ENCODE peak calls at places on chromosomes 7 and 10, in eight cellular contexts. D is HepG2, V is endothelial cell of umbilical vein, T is tibial nerve, R is NB4, J is Peyer's patch, W is IMR-90, M is body of pancreas. L is an unnamed sample.

GRCh38 chr10:5595591-5596590 is 70.5 kb downstream of the ASB13 start:
- DNase-seq in R (peak; percentile 73), J (no peak), W (peak; percentile 93), D (no peak), M (no peak), T (no peak), V (peak; percentile 92), L (no peak)

GRCh38 chr10:71852335-71852937 is 1.4 kb upstream of the PSAP start:
- DNase-seq in W (no peak), T (peak; percentile 42), M (peak; percentile 69), V (no peak), D (no peak), J (peak; percentile 49), R (peak; percentile 87), L (no peak)

GRCh38 chr10:132632851-132633684 is 95.5 kb downstream of the INPP5A start:
- DNase-seq in R (no peak), M (no peak), T (no peak), V (no peak), D (no peak), W (peak; percentile 60), J (peak; percentile 29), L (no peak)

GRCh38 chr7:4239991-4240812 is 441.9 kb upstream of the FOXK1 start:
- DNase-seq in M (no peak), J (no peak), R (no peak), W (no peak), V (no peak), T (no peak), D (peak; percentile 73), L (no peak)

GRCh38 chr10:13158401-13158800 is 3.0 kb upstream of the MCM10 start:
- DNase-seq in T (no peak), W (no peak), V (no peak), D (no peak), M (no peak), J (peak; percentile 52), R (peak; percentile 46), L (peak; percentile 25)

GRCh38 chr7:47949703-47950102 is 1.4 kb upstream of the PKD1L1 start:
- DNase-seq in T (no peak), J (no peak), W (no peak), V (no peak), M (no peak), D (no peak), R (no peak), L (no peak)

GRCh38 chr10:71694567-71694968 is 25.0 kb downstream of the C10orf105 start:
- DNase-seq in V (peak; percentile 11), D (no peak), J (no peak), W (no peak), R (peak; percentile 97), M (peak; percentile 65), T (peak; percentile 35), L (no peak)

GRCh38 chr10:22054946-22055345 is 51.4 kb upstream of the DNAJC1 start:
- DNase-seq in J (no peak), V (peak; percentile 28), R (no peak), M (no peak), T (no peak), D (no peak), W (no peak), L (no peak)

GRCh38 chr7:5419523-5420107 is 4.0 kb downstream of the TNRC18 start:
- DNase-seq in W (no peak), M (peak; percentile 50), V (peak; percentile 27), T (peak; percentile 14), D (peak; percentile 59), J (peak; percentile 61), R (no peak), L (no peak)

GRCh38 chr10:73876157-73876556 is 1.8 kb upstream of the CAMK2G start:
- DNase-seq in M (no peak), W (no peak), V (no peak), D (no peak), J (no peak), R (no peak), T (no peak), L (no peak)

GRCh38 chr10:73875139-73875475 is 752 bp upstream of the CAMK2G start:
- DNase-seq in R (no peak), J (no peak), M (no peak), T (no peak), W (no peak), V (no peak), D (no peak), L (no peak)

GRCh38 chr10:73873843-73874215 is 526 bp downstream of the CAMK2G start:
- DNase-seq in T (no peak), W (no peak), D (no peak), J (peak; percentile 54), M (no peak), R (peak; percentile 39), V (no peak), L (peak; percentile 38)

GRCh38 chr10:73873163-73873842 is 1.1 kb downstream of the CAMK2G start:
- DNase-seq in W (no peak), V (no peak), M (no peak), J (no peak), R (no peak), D (no peak), T (no peak), L (no peak)

GRCh38 chr10:73874267-73875138 is at the start of gene CAMK2G:
- DNase-seq in D (peak; percentile 71), W (peak; percentile 79), M (peak; percentile 87), J (peak; percentile 90), V (peak; percentile 71), R (peak; percentile 90), T (peak; percentile 58), L (peak; percentile 89)
- TF ChIP-seq POLR2A in D (peak; percentile 83), W (peak; percentile 31), M (peak; percentile 73), J (peak; percentile 79), V (peak; percentile 65), R (peak; percentile 81), T (no peak), L (no peak)

GRCh38 chr7:30770936-30771858 is at the start of gene MINDY4:
- DNase-seq in D (no peak), M (peak; percentile 85), R (peak; percentile 70), T (peak; percentile 63), J (peak; percentile 86), V (peak; percentile 78), W (peak; percentile 80), L (peak; percentile 88)
- TF ChIP-seq POLR2A in D (no peak), M (peak; percentile 55), R (no peak), T (no peak), J (no peak), V (no peak), W (no peak), L (peak; percentile 53)

DNA sequence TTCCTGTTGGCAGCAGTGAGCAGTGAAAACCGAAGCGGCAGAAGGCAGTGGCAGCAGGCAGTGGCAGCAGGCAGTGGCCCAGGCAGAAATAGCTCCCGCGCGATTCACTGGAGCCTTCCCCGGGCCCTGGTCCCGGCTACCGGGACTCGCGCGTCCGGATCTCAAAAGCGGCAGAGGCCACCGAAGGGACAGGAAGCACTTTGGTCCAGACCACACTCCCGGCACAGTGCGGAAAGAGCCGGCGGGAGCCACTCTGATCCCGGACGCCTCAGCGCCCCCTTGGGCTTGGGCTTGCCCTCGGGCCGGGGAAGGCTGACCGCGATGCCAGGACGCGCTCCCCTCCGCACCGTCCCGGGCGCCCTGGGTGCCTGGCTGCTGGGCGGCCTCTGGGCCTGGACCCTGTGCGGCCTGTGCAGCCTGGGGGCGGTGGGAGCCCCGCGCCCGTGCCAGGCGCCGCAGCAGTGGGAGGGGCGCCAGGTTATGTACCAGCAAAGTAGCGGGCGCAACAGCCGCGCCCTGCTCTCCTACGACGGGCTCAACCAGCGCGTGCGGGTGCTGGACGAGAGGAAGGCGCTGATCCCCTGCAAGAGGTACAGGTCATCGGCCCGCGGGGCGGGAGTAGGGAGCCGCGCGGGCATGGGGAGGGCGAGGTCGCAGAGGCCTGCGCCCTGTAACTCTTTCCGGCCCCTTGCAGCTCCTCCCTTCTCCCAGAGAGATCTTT is at the start of gene EPDR1:
- DNase-seq in T (peak; percentile 29), D (peak; percentile 74), J (peak; percentile 84), V (no peak), M (peak; percentile 87), R (peak; percentile 91), W (no peak), L (peak; percentile 87)
- TF ChIP-seq POLR2A in T (peak; percentile 8), D (peak; percentile 56), J (peak; percentile 53), V (no peak), M (peak; percentile 87), R (peak; percentile 80), W (no peak), L (peak; percentile 80)

DNA sequence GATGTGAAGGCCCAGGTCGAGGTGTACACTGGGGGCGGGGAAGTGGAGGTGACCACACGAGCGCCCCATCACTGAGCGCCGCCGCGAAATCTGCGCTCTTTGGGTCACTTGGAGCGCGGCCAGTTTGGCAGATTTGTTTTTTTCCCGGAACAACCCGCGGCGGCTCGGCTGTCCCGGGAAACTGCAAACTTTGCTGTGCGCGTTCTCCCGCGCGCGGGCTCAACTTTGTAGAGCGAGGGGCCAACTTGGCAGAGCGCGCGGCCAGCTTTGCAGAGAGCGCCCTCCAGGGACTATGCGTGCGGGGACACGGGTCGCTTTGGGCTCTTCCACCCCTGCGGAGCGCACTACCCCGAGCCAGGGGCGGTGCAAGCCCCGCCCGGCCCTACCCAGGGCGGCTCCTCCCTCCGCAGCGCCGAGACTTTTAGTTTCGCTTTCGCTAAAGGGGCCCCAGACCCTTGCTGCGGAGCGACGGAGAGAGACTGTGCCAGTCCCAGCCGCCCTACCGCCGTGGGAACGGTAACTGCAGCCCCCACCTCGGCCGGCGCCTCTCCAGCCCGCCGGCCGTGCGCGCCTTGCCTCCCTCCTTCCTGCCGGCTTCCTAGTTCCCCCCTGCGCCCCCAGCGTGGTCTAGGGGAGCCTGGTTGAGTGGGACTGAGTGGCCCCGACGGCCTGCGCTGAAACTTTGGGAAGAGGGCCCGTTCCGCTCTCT is at the start of gene CASP7:
- DNase-seq in V (peak; percentile 81), D (peak; percentile 83), M (peak; percentile 82), J (peak; percentile 89), R (peak; percentile 94), W (peak; percentile 68), T (peak; percentile 75), L (peak; percentile 85)
- TF ChIP-seq POLR2A in V (peak; percentile 53), D (peak; percentile 49), M (peak; percentile 75), J (peak; percentile 83), R (no peak), W (no peak), T (peak; percentile 17), L (no peak)

GRCh38 chr7:50125766-50126165 is 32.7 kb upstream of the ZPBP start:
- DNase-seq in T (no peak), M (no peak), V (no peak), R (no peak), J (no peak), D (no peak), W (no peak), L (no peak)

GRCh38 chr7:50121269-50121668 is 28.2 kb upstream of the ZPBP start:
- DNase-seq in M (no peak), D (no peak), V (no peak), J (no peak), W (no peak), R (no peak), T (no peak), L (no peak)

GRCh38 chr7:50119815-50120637 is 27.0 kb upstream of the ZPBP start:
- DNase-seq in D (peak; percentile 21), V (no peak), W (no peak), R (peak; percentile 62), T (no peak), J (no peak), M (no peak), L (peak; percentile 16)
- TF ChIP-seq POLR2A in D (no peak), V (no peak), W (no peak), R (no peak), T (no peak), J (no peak), M (no peak), L (no peak)

GRCh38 chr7:2894118-2894940 is 50.2 kb upstream of the GNA12 start:
- DNase-seq in W (no peak), M (no peak), T (no peak), V (no peak), D (no peak), R (no peak), J (no peak), L (no peak)
- TF ChIP-seq POLR2A in W (no peak), M (no peak), T (no peak), V (no peak), D (no peak), R (no peak), J (no peak), L (no peak)

L was measured in erythroblast.